ENCODE peak calls at places on chromosomes 4 and X, in five cellular contexts. One of them, this sample, is unnamed.

GRCh38 chr4:110622841-110623709 is at the start of gene PITX2:
- DNase-seq in endodermal cell: peak
- DNase-seq in foreskin fibroblast: peak
- DNase-seq in uterus: peak
- DNase-seq in IMR-90: peak
- DNase-seq in this sample: peak

GRCh38 chr4:2931765-2932560 is 31.2 kb downstream of the NOP14 start:
- DNase-seq in foreskin fibroblast: no peak
- DNase-seq in IMR-90: no peak
- DNase-seq in uterus: peak
- DNase-seq in endodermal cell: peak
- DNase-seq in this sample: no peak

GRCh38 chrX:97987979-97988378 is 1104.3 kb downstream of the RPA4 start:
- DNase-seq in IMR-90: no peak
- DNase-seq in endodermal cell: no peak
- DNase-seq in uterus: no peak
- DNase-seq in foreskin fibroblast: no peak
- DNase-seq in this sample: no peak

GRCh38 chrX:134619838-134620237 is 38.4 kb downstream of the PLAC1 start:
- DNase-seq in foreskin fibroblast: no peak
- DNase-seq in endodermal cell: no peak
- DNase-seq in uterus: no peak
- DNase-seq in IMR-90: no peak
- DNase-seq in this sample: no peak

GRCh38 chr4:98929341-98930267 is 671 bp upstream of the EIF4E start:
- DNase-seq in uterus: peak
- DNase-seq in endodermal cell: no peak
- DNase-seq in foreskin fibroblast: peak
- DNase-seq in IMR-90: peak
- DNase-seq in this sample: peak

GRCh38 chr4:94653095-94653649 is 104.6 kb upstream of the BMPR1B start:
- DNase-seq in endodermal cell: no peak
- DNase-seq in foreskin fibroblast: no peak
- DNase-seq in IMR-90: no peak
- DNase-seq in uterus: no peak
- DNase-seq in this sample: no peak

GRCh38 chrX:34578237-34578636 is 78.8 kb downstream of the TMEM47 start:
- DNase-seq in foreskin fibroblast: no peak
- DNase-seq in uterus: no peak
- DNase-seq in endodermal cell: no peak
- DNase-seq in IMR-90: peak
- DNase-seq in this sample: no peak

GRCh38 chrX:20746690-20747089 is 480.0 kb upstream of the RPS6KA3 start:
- DNase-seq in endodermal cell: no peak
- DNase-seq in IMR-90: no peak
- DNase-seq in foreskin fibroblast: no peak
- DNase-seq in uterus: no peak
- DNase-seq in this sample: no peak

GRCh38 chrX:52353838-52354237 is 15.0 kb upstream of the XAGE2 start:
- DNase-seq in endodermal cell: peak
- DNase-seq in IMR-90: no peak
- DNase-seq in foreskin fibroblast: no peak
- DNase-seq in uterus: no peak
- DNase-seq in this sample: no peak

GRCh38 chr4:76434901-76435688 is at the start of gene SHROOM3:
- DNase-seq in uterus: no peak
- DNase-seq in endodermal cell: peak
- DNase-seq in IMR-90: no peak
- DNase-seq in foreskin fibroblast: no peak
- DNase-seq in this sample: no peak

GRCh38 chr4:188452097-188452496 is 312.9 kb downstream of the TRIML1 start:
- DNase-seq in endodermal cell: peak
- DNase-seq in IMR-90: no peak
- DNase-seq in foreskin fibroblast: no peak
- DNase-seq in uterus: no peak
- DNase-seq in this sample: no peak

GRCh38 chrX:99394450-99394849 is 1015.6 kb downstream of the PCDH19 start:
- DNase-seq in uterus: no peak
- DNase-seq in IMR-90: no peak
- DNase-seq in endodermal cell: peak
- DNase-seq in foreskin fibroblast: no peak
- DNase-seq in this sample: no peak

GRCh38 chrX:1244164-1245076 is 24.2 kb upstream of the CSF2RA start:
- DNase-seq in foreskin fibroblast: no peak
- DNase-seq in endodermal cell: peak
- DNase-seq in IMR-90: no peak
- DNase-seq in uterus: no peak
- DNase-seq in this sample: no peak

DNA sequence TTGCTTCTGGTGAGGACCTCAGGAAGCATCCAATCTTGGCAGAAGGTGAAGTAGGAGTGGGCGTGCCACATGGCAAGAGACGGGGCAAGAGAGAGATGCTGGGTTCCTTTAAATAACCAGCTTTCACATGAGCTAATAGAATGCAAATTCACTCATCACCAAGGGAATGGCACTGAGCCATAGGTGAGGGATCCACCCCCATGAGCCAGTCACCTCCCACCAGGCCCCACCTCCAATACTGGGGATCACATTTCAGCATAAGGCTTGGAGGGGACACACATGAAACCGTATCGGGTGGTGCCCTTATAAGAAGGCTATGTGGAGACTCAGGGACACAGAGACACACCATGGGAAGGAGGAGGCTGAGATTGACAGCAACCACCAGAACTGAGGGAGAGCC is 140.0 kb upstream of the MSX1 start:
- DNase-seq in IMR-90: no peak
- DNase-seq in uterus: no peak
- DNase-seq in endodermal cell: peak
- DNase-seq in foreskin fibroblast: no peak
- DNase-seq in this sample: no peak
- H3K4me3 ChIP-seq in IMR-90: no peak
- H3K4me3 ChIP-seq in uterus: no peak
- H3K4me3 ChIP-seq in endodermal cell: no peak
- H3K4me3 ChIP-seq in foreskin fibroblast: no peak
- H3K4me3 ChIP-seq in this sample: no peak

GRCh38 chr4:23932186-23932585 is 42.3 kb upstream of the PPARGC1A start:
- DNase-seq in foreskin fibroblast: no peak
- DNase-seq in IMR-90: no peak
- DNase-seq in uterus: no peak
- DNase-seq in endodermal cell: no peak
- DNase-seq in this sample: no peak

GRCh38 chr4:23937173-23937572 is 47.3 kb upstream of the PPARGC1A start:
- DNase-seq in foreskin fibroblast: peak
- DNase-seq in IMR-90: peak
- DNase-seq in endodermal cell: no peak
- DNase-seq in uterus: no peak
- DNase-seq in this sample: no peak

GRCh38 chr4:23932935-23933334 is 43.1 kb upstream of the PPARGC1A start:
- DNase-seq in endodermal cell: peak
- DNase-seq in uterus: no peak
- DNase-seq in foreskin fibroblast: peak
- DNase-seq in IMR-90: peak
- DNase-seq in this sample: peak

GRCh38 chr4:23934223-23934622 is 44.4 kb upstream of the PPARGC1A start:
- DNase-seq in uterus: no peak
- DNase-seq in foreskin fibroblast: no peak
- DNase-seq in IMR-90: no peak
- DNase-seq in endodermal cell: peak
- DNase-seq in this sample: no peak

DNA sequence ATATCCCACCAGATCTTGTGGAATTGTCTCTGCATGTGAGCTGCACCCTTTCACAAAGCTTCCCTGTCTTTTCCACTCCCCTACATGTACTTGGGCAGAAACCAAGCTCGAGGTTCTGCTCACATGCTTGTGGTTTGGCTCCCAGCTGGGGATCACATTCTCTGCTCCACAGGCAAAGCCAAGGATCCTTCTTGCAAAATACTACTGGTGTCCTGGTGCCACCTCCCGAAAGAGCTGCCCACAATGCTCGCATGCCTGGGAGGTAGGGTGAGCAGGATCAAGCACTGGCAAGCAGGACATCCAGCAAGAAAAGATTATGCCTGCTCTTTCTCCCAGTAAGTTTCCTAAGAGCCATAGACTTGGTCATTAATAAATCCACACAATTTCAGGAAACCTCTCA is 45.1 kb upstream of the PPARGC1A start:
- DNase-seq in endodermal cell: peak
- DNase-seq in uterus: peak
- DNase-seq in IMR-90: peak
- DNase-seq in foreskin fibroblast: peak
- DNase-seq in this sample: peak
- H3K4me3 ChIP-seq in endodermal cell: no peak
- H3K4me3 ChIP-seq in uterus: no peak
- H3K4me3 ChIP-seq in IMR-90: no peak
- H3K4me3 ChIP-seq in foreskin fibroblast: no peak
- H3K4me3 ChIP-seq in this sample: no peak

GRCh38 chr4:1872918-1873269 is 1.7 kb downstream of the NSD2 start:
- DNase-seq in foreskin fibroblast: peak
- DNase-seq in uterus: no peak
- DNase-seq in IMR-90: peak
- DNase-seq in endodermal cell: no peak
- DNase-seq in this sample: peak

GRCh38 chr4:1873776-1874175 is 2.6 kb downstream of the NSD2 start:
- DNase-seq in endodermal cell: no peak
- DNase-seq in IMR-90: no peak
- DNase-seq in foreskin fibroblast: no peak
- DNase-seq in uterus: no peak
- DNase-seq in this sample: no peak

GRCh38 chr4:1874207-1874606 is 3.0 kb downstream of the NSD2 start:
- DNase-seq in uterus: no peak
- DNase-seq in endodermal cell: no peak
- DNase-seq in foreskin fibroblast: no peak
- DNase-seq in IMR-90: no peak
- DNase-seq in this sample: no peak

GRCh38 chr4:1871471-1872021 is 353 bp downstream of the NSD2 start:
- DNase-seq in endodermal cell: peak
- DNase-seq in IMR-90: no peak
- DNase-seq in uterus: peak
- DNase-seq in foreskin fibroblast: no peak
- DNase-seq in this sample: no peak

DNA sequence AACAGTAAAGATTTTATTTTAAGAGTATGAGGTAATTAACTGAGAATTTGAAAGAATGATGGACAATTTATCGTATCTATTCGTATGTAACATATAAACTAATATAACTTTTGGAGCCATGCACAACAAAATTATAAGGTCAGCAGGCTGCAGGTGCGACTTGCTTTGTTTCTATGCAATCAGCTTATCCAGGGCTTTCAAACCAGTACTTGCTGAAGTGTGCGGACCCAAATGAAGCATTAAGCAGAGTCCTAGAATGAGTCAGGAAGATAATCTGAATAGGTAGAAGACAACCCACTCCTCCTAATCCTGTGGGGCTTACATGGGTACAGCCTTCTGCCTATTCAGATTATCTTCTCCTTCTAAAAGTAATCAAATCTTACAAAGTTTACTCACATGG is 2.1 kb downstream of the NSD2 start:
- DNase-seq in endodermal cell: no peak
- DNase-seq in uterus: no peak
- DNase-seq in foreskin fibroblast: no peak
- DNase-seq in IMR-90: no peak
- DNase-seq in this sample: no peak
- H3K4me3 ChIP-seq in endodermal cell: peak
- H3K4me3 ChIP-seq in uterus: no peak
- H3K4me3 ChIP-seq in foreskin fibroblast: no peak
- H3K4me3 ChIP-seq in IMR-90: peak
- H3K4me3 ChIP-seq in this sample: no peak

DNA sequence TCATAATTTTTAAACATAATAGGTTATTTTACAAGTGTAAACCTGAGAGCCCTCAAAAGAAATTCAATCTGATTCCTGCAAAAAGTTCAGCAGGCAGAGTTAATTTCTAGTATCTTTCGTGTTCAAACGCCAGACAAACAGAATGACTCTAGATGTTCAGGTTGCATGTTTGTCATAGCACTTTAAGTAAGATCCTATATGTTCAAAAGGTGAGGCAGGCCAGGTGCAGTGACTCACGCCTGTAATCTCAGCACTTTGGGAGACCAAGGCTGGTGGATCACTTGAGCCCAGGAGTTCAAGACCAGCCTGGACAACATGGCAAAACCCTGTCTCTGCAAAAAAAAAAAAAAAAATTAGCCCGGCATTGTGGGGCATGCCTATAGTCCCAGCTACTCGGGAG is 1.1 kb upstream of the RASSF6 start:
- DNase-seq in foreskin fibroblast: no peak
- DNase-seq in uterus: no peak
- DNase-seq in endodermal cell: no peak
- DNase-seq in IMR-90: no peak
- DNase-seq in this sample: no peak
- H3K4me3 ChIP-seq in foreskin fibroblast: no peak
- H3K4me3 ChIP-seq in uterus: no peak
- H3K4me3 ChIP-seq in endodermal cell: no peak
- H3K4me3 ChIP-seq in IMR-90: no peak
- H3K4me3 ChIP-seq in this sample: no peak

This sample was measured in skeletal muscle cell.